ENCODE peak calls at places on chromosomes 12 and 14, in eight cellular contexts. One of them, this sample, is unnamed.

GRCh38 chr12:85979641-85980040 is 105.5 kb downstream of the NTS start:
- DNase-seq in stimulated activated CD4-positive, alpha-beta T cell treated with anti-CD3 and anti-CD28 coated beads, TNF-alpha, amount 100 ng/mL, for 1 hour: no peak
- DNase-seq in AG09319: no peak
- DNase-seq in mesendoderm: no peak
- DNase-seq in occipital lobe: no peak
- DNase-seq in stimulated activated CD8-positive, alpha-beta memory T cell treated with anti-CD3 and anti-CD28 coated beads, Interleukin-15, amount 100 ng/mL, for 1 hour: no peak
- DNase-seq in NCI-H1417: no peak
- DNase-seq in kidney: no peak
- DNase-seq in this sample: no peak

GRCh38 chr14:29236401-29236800 is 469.8 kb downstream of the FOXG1 start:
- DNase-seq in kidney: no peak
- DNase-seq in occipital lobe: no peak
- DNase-seq in NCI-H1417: no peak
- DNase-seq in mesendoderm: no peak
- DNase-seq in AG09319: no peak
- DNase-seq in stimulated activated CD8-positive, alpha-beta memory T cell treated with anti-CD3 and anti-CD28 coated beads, Interleukin-15, amount 100 ng/mL, for 1 hour: no peak
- DNase-seq in stimulated activated CD4-positive, alpha-beta T cell treated with anti-CD3 and anti-CD28 coated beads, TNF-alpha, amount 100 ng/mL, for 1 hour: no peak
- DNase-seq in this sample: no peak

GRCh38 chr14:20409226-20409625 is 4.1 kb downstream of the TEP1 start:
- DNase-seq in occipital lobe: no peak
- DNase-seq in NCI-H1417: no peak
- DNase-seq in stimulated activated CD4-positive, alpha-beta T cell treated with anti-CD3 and anti-CD28 coated beads, TNF-alpha, amount 100 ng/mL, for 1 hour: no peak
- DNase-seq in stimulated activated CD8-positive, alpha-beta memory T cell treated with anti-CD3 and anti-CD28 coated beads, Interleukin-15, amount 100 ng/mL, for 1 hour: no peak
- DNase-seq in kidney: no peak
- DNase-seq in AG09319: no peak
- DNase-seq in mesendoderm: no peak
- DNase-seq in this sample: no peak

GRCh38 chr14:96589577-96589976 is 87.4 kb downstream of the PAPOLA start:
- DNase-seq in stimulated activated CD8-positive, alpha-beta memory T cell treated with anti-CD3 and anti-CD28 coated beads, Interleukin-15, amount 100 ng/mL, for 1 hour: no peak
- DNase-seq in NCI-H1417: no peak
- DNase-seq in stimulated activated CD4-positive, alpha-beta T cell treated with anti-CD3 and anti-CD28 coated beads, TNF-alpha, amount 100 ng/mL, for 1 hour: no peak
- DNase-seq in AG09319: no peak
- DNase-seq in kidney: no peak
- DNase-seq in occipital lobe: no peak
- DNase-seq in mesendoderm: no peak
- DNase-seq in this sample: no peak

GRCh38 chr14:95519699-95520098 is 3.2 kb upstream of the SYNE3 start:
- DNase-seq in stimulated activated CD8-positive, alpha-beta memory T cell treated with anti-CD3 and anti-CD28 coated beads, Interleukin-15, amount 100 ng/mL, for 1 hour: peak
- DNase-seq in occipital lobe: peak
- DNase-seq in AG09319: peak
- DNase-seq in stimulated activated CD4-positive, alpha-beta T cell treated with anti-CD3 and anti-CD28 coated beads, TNF-alpha, amount 100 ng/mL, for 1 hour: peak
- DNase-seq in NCI-H1417: no peak
- DNase-seq in kidney: peak
- DNase-seq in mesendoderm: no peak
- DNase-seq in this sample: no peak

GRCh38 chr14:104427126-104427851 is 152.3 kb upstream of the C14orf180 start:
- DNase-seq in mesendoderm: no peak
- DNase-seq in AG09319: no peak
- DNase-seq in stimulated activated CD8-positive, alpha-beta memory T cell treated with anti-CD3 and anti-CD28 coated beads, Interleukin-15, amount 100 ng/mL, for 1 hour: no peak
- DNase-seq in stimulated activated CD4-positive, alpha-beta T cell treated with anti-CD3 and anti-CD28 coated beads, TNF-alpha, amount 100 ng/mL, for 1 hour: no peak
- DNase-seq in NCI-H1417: no peak
- DNase-seq in kidney: peak
- DNase-seq in occipital lobe: no peak
- DNase-seq in this sample: no peak

GRCh38 chr12:2264622-2265306 is 212.0 kb downstream of the CACNA1C start:
- DNase-seq in kidney: no peak
- DNase-seq in AG09319: peak
- DNase-seq in NCI-H1417: no peak
- DNase-seq in stimulated activated CD4-positive, alpha-beta T cell treated with anti-CD3 and anti-CD28 coated beads, TNF-alpha, amount 100 ng/mL, for 1 hour: no peak
- DNase-seq in stimulated activated CD8-positive, alpha-beta memory T cell treated with anti-CD3 and anti-CD28 coated beads, Interleukin-15, amount 100 ng/mL, for 1 hour: no peak
- DNase-seq in mesendoderm: peak
- DNase-seq in occipital lobe: no peak
- DNase-seq in this sample: no peak

GRCh38 chr12:83559650-83560049 is 872.9 kb downstream of the TMTC2 start:
- DNase-seq in occipital lobe: no peak
- DNase-seq in stimulated activated CD8-positive, alpha-beta memory T cell treated with anti-CD3 and anti-CD28 coated beads, Interleukin-15, amount 100 ng/mL, for 1 hour: no peak
- DNase-seq in AG09319: no peak
- DNase-seq in NCI-H1417: no peak
- DNase-seq in kidney: no peak
- DNase-seq in mesendoderm: no peak
- DNase-seq in stimulated activated CD4-positive, alpha-beta T cell treated with anti-CD3 and anti-CD28 coated beads, TNF-alpha, amount 100 ng/mL, for 1 hour: no peak
- DNase-seq in this sample: no peak

GRCh38 chr12:63404611-63405010 is 253.6 kb upstream of the AVPR1A start:
- DNase-seq in AG09319: no peak
- DNase-seq in stimulated activated CD8-positive, alpha-beta memory T cell treated with anti-CD3 and anti-CD28 coated beads, Interleukin-15, amount 100 ng/mL, for 1 hour: no peak
- DNase-seq in mesendoderm: no peak
- DNase-seq in occipital lobe: no peak
- DNase-seq in stimulated activated CD4-positive, alpha-beta T cell treated with anti-CD3 and anti-CD28 coated beads, TNF-alpha, amount 100 ng/mL, for 1 hour: no peak
- DNase-seq in NCI-H1417: no peak
- DNase-seq in kidney: no peak
- DNase-seq in this sample: no peak

GRCh38 chr12:117596968-117597367 is 235.5 kb upstream of the NOS1 start:
- DNase-seq in occipital lobe: no peak
- DNase-seq in stimulated activated CD8-positive, alpha-beta memory T cell treated with anti-CD3 and anti-CD28 coated beads, Interleukin-15, amount 100 ng/mL, for 1 hour: no peak
- DNase-seq in NCI-H1417: peak
- DNase-seq in kidney: no peak
- DNase-seq in mesendoderm: peak
- DNase-seq in stimulated activated CD4-positive, alpha-beta T cell treated with anti-CD3 and anti-CD28 coated beads, TNF-alpha, amount 100 ng/mL, for 1 hour: no peak
- DNase-seq in AG09319: no peak
- DNase-seq in this sample: no peak

This sample was measured in cerebellum.